ENCODE peak calls at places on chromosomes 13 and 19, in ten cellular contexts. U is foreskin fibroblast, M is mesendoderm, D is stomach, Y is cardiac muscle cell, C is GM06990, H is ascending aorta, P is upper lobe of left lung, S is choroid plexus epithelial cell, F is A549. N is an unnamed sample.

GRCh38 chr13:112203614-112204013 is 136.7 kb downstream of the SOX1 start:
- DNase-seq in U (no peak), M (no peak), D (no peak), Y (no peak), C (no peak), H (no peak), P (no peak), S (no peak), F (no peak), N (no peak)

GRCh38 chr19:35645680-35646511 is 2.2 kb upstream of the COX6B1 start:
- DNase-seq in U (no peak), M (peak), D (no peak), Y (no peak), C (no peak), H (no peak), P (no peak), S (no peak), F (no peak), N (no peak)

GRCh38 chr19:29415507-29415906 is 110.3 kb upstream of the VSTM2B start:
- DNase-seq in U (no peak), M (peak), D (no peak), Y (no peak), C (no peak), H (no peak), P (no peak), S (no peak), F (peak), N (no peak)

GRCh38 chr19:3360494-3361383 is 5.6 kb upstream of the NFIC start:
- DNase-seq in U (no peak), M (no peak), D (peak), Y (peak), C (peak), H (peak), P (peak), S (no peak), F (no peak), N (peak)

GRCh38 chr13:110819203-110820014 is 95.5 kb downstream of the ANKRD10 start:
- DNase-seq in U (peak), M (peak), D (peak), Y (peak), C (peak), H (peak), P (peak), S (peak), F (peak), N (peak)

GRCh38 chr19:32308436-32309077 is 36.9 kb upstream of the ZNF507 start:
- DNase-seq in U (no peak), M (no peak), D (no peak), Y (peak), C (no peak), H (no peak), P (no peak), S (peak), F (no peak), N (no peak)

GRCh38 chr13:45737571-45738002 is 35.5 kb downstream of the CBY2 start:
- DNase-seq in U (no peak), M (peak), D (no peak), Y (no peak), C (no peak), H (no peak), P (no peak), S (no peak), F (peak), N (peak)

GRCh38 chr19:34259367-34259865 is 5.1 kb downstream of the GARRE1 start:
- DNase-seq in U (no peak), M (no peak), D (no peak), Y (no peak), C (no peak), H (no peak), P (no peak), S (peak), F (no peak), N (no peak)

GRCh38 chr13:110258876-110259631 is 47.9 kb downstream of the COL4A1 start:
- DNase-seq in U (no peak), M (no peak), D (no peak), Y (no peak), C (no peak), H (peak), P (peak), S (no peak), F (no peak), N (no peak)

GRCh38 chr13:103694033-103694432 is 627.8 kb upstream of the SLC10A2 start:
- DNase-seq in U (no peak), M (peak), D (no peak), Y (no peak), C (no peak), H (no peak), P (no peak), S (peak), F (no peak), N (no peak)

GRCh38 chr19:44903602-44904425 is 1.8 kb upstream of the APOE start:
- DNase-seq in U (peak), M (peak), D (peak), Y (peak), C (peak), H (peak), P (peak), S (peak), F (peak), N (peak)

GRCh38 chr19:54650108-54650666 is 12.6 kb upstream of the LILRB4 start:
- DNase-seq in U (no peak), M (no peak), D (no peak), Y (no peak), C (no peak), H (no peak), P (no peak), S (no peak), F (no peak), N (no peak)

GRCh38 chr13:28466151-28466550 is 28.8 kb downstream of the FLT1 start:
- DNase-seq in U (no peak), M (no peak), D (no peak), Y (no peak), C (no peak), H (no peak), P (no peak), S (no peak), F (no peak), N (no peak)

GRCh38 chr13:85693889-85694511 is 105.2 kb downstream of the SLITRK6 start:
- DNase-seq in U (peak), M (peak), D (no peak), Y (peak), C (no peak), H (no peak), P (no peak), S (peak), F (peak), N (peak)

GRCh38 chr13:69948016-69948415 is 159.6 kb upstream of the ATXN8OS start:
- DNase-seq in U (no peak), M (no peak), D (no peak), Y (no peak), C (peak), H (no peak), P (no peak), S (no peak), F (no peak), N (no peak)

GRCh38 chr13:102948006-102948405 is 102.2 kb downstream of the ERCC5 start:
- DNase-seq in U (no peak), M (no peak), D (no peak), Y (peak), C (no peak), H (no peak), P (no peak), S (peak), F (no peak), N (no peak)

GRCh38 chr19:19448238-19448544 is 42.7 kb downstream of the GATAD2A start:
- DNase-seq in U (no peak), M (no peak), D (peak), Y (no peak), C (no peak), H (no peak), P (peak), S (no peak), F (no peak), N (no peak)

GRCh38 chr19:46115396-46116109 is 8.9 kb downstream of the IGFL3 start:
- DNase-seq in U (peak), M (no peak), D (no peak), Y (peak), C (no peak), H (no peak), P (no peak), S (peak), F (no peak), N (peak)

GRCh38 chr13:109779074-109779473 is 7.3 kb downstream of the IRS2 start:
- DNase-seq in U (no peak), M (no peak), D (no peak), Y (no peak), C (no peak), H (no peak), P (no peak), S (no peak), F (no peak), N (peak)

GRCh38 chr19:49497047-49497789 is 984 bp downstream of the RPS11 start:
- DNase-seq in U (peak), M (peak), D (peak), Y (peak), C (no peak), H (peak), P (no peak), S (peak), F (peak), N (peak)

GRCh38 chr13:113669231-113669870 is 2.3 kb downstream of the GRK1 start:
- DNase-seq in U (no peak), M (no peak), D (peak), Y (no peak), C (no peak), H (no peak), P (no peak), S (no peak), F (no peak), N (no peak)

GRCh38 chr19:47779524-47780214 is 1.2 kb downstream of the SELENOW start:
- DNase-seq in U (no peak), M (no peak), D (peak), Y (no peak), C (no peak), H (peak), P (no peak), S (no peak), F (no peak), N (no peak)

GRCh38 chr13:37736040-37736439 is 133.5 kb downstream of the TRPC4 start:
- DNase-seq in U (no peak), M (no peak), D (no peak), Y (no peak), C (no peak), H (no peak), P (no peak), S (peak), F (no peak), N (no peak)

GRCh38 chr13:39840201-39840600 is 184.7 kb downstream of the COG6 start:
- DNase-seq in U (no peak), M (no peak), D (no peak), Y (no peak), C (no peak), H (no peak), P (no peak), S (no peak), F (no peak), N (no peak)

GRCh38 chr19:38932425-38933179 is 1.9 kb downstream of the MRPS12 start:
- DNase-seq in U (no peak), M (peak), D (no peak), Y (peak), C (no peak), H (no peak), P (peak), S (peak), F (peak), N (peak)

GRCh38 chr13:24270639-24271131 is 38.7 kb upstream of the C1QTNF9 start:
- DNase-seq in U (peak), M (peak), D (peak), Y (peak), C (peak), H (peak), P (no peak), S (peak), F (peak), N (peak)

GRCh38 chr19:49340069-49340864 is 5.1 kb downstream of the CD37 start:
- DNase-seq in U (no peak), M (peak), D (peak), Y (peak), C (peak), H (peak), P (peak), S (peak), F (no peak), N (peak)

GRCh38 chr13:81987677-81988357 is 1646.9 kb upstream of the SPRY2 start:
- DNase-seq in U (no peak), M (peak), D (no peak), Y (no peak), C (no peak), H (no peak), P (no peak), S (no peak), F (no peak), N (no peak)

DNA sequence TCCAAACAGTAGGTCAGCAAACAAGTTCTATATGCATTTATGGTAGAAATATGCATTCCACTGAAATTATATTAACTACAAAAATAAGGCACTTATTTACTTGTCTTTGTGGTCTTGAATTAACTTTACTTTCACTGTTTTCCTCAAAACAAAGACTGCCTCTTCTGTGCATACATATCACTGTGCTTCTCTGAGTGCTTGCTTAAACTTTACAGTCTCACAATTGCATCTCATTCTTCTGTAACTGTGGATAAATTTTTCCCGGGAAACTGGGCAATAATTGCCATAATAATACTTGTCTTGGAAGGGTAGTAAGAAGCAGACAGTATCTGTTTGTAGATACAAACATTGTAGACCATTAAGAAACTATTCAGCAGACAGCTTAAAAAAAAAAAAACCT is 38.4 kb downstream of the EFNB2 start:
- DNase-seq in U (no peak), M (no peak), D (no peak), Y (no peak), C (no peak), H (no peak), P (no peak), S (no peak), F (no peak), N (no peak)
- H3K4me3 ChIP-seq in U (no peak), M (no peak), D (no peak), Y (no peak), C (no peak), H (no peak), P (no peak), S (no peak), F (no peak), N (no peak)

GRCh38 chr19:40466219-40467006 is at the start of gene SPTBN4:
- DNase-seq in U (no peak), M (no peak), D (no peak), Y (no peak), C (peak), H (no peak), P (no peak), S (no peak), F (no peak), N (no peak)

GRCh38 chr19:40465781-40466218 is 255 bp upstream of the BLVRB start:
- DNase-seq in U (peak), M (peak), D (peak), Y (peak), C (peak), H (peak), P (peak), S (peak), F (peak), N (peak)

GRCh38 chr19:40465025-40465780 is at the start of gene BLVRB:
- DNase-seq in U (peak), M (no peak), D (no peak), Y (peak), C (no peak), H (no peak), P (no peak), S (peak), F (peak), N (peak)

GRCh38 chr19:40461669-40462221 is 3.8 kb downstream of the BLVRB start:
- DNase-seq in U (no peak), M (no peak), D (no peak), Y (no peak), C (peak), H (peak), P (no peak), S (no peak), F (peak), N (peak)

DNA sequence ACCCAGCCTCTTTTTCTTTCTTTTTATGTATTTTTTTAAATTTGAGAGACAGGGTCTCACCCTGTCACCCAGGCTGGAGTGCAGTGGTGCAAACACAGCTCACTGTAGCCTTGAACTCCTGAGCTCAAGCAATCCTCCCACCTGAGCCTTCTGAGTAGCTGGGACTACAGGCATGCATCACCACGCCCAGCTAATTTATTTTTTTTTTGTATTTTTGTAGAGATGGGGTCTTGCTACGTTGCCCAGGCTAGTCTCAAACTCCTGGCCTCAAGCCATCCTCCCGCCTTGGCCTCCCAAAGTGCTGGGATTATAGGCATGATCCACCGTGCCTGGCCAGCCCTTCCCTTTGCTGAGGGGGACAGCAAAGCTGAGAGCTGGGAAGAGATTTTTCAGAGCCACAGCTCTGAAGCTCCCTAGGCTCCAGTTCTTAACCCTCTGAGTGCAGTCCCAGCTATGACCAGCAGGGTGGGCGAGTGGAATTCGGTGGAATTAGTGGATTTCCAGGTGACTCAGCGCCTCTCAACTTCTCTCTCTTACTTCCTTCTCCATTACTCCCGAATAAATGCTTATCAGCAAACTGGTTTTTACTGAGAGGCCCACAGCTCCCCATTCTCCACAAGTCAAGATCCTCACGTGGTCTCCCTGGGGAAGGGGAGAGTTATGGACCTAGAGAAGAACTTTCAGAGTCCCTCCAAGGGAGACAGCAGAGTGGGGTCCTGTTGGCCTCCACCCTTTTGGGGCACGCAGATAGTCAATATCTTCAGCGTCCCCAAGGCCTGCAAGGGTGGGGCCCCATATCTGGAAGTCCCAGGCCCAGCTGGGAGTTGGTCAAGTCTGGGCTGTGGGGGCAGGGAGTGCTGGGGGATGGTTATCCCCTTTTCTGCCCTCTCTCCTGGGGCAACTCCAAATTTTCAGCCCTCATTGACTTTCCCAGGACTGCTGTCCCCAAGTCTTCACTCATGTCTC is 1.2 kb downstream of the BLVRB start:
- DNase-seq in U (peak), M (peak), D (peak), Y (peak), C (no peak), H (peak), P (no peak), S (peak), F (peak), N (peak)
- H3K4me3 ChIP-seq in U (peak), M (no peak), D (peak), Y (no peak), C (peak), H (peak), P (peak), S (peak), F (peak), N (peak)

GRCh38 chr13:50643055-50643454 is 200.4 kb downstream of the DLEU7 start:
- DNase-seq in U (no peak), M (no peak), D (no peak), Y (no peak), C (no peak), H (no peak), P (no peak), S (no peak), F (no peak), N (peak)
- H3K4me3 ChIP-seq in U (no peak), M (no peak), D (no peak), Y (no peak), C (no peak), H (no peak), P (no peak), S (no peak), F (no peak), N (no peak)

DNA sequence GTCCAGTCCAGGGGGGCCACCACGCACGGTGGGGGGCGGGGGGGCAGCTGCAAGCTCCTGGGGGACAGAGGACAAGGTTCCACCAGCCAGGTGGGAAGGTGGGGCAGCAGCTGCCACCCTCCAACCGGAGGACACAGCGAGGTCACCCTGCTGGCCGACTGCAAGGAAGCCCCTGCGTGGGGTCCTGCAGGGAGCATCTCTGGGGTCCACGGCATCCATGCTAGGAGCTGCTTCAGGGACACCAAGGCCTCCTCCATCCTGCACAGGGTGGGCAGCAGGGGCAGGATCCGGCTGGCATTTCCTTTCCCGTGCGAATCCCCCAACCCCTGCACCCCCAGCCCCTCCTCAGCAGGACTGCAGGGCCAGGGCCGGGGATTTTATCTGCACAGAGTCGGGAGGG is 8.3 kb upstream of the KLF16 start:
- DNase-seq in U (no peak), M (no peak), D (no peak), Y (no peak), C (no peak), H (no peak), P (no peak), S (no peak), F (no peak), N (no peak)
- H3K4me3 ChIP-seq in U (no peak), M (no peak), D (no peak), Y (no peak), C (no peak), H (no peak), P (no peak), S (no peak), F (no peak), N (no peak)

GRCh38 chr13:35855531-35856019 is 275.6 kb downstream of the DCLK1 start:
- DNase-seq in U (no peak), M (peak), D (no peak), Y (no peak), C (no peak), H (no peak), P (no peak), S (no peak), F (peak), N (no peak)

GRCh38 chr13:35857769-35858168 is 273.4 kb downstream of the DCLK1 start:
- DNase-seq in U (no peak), M (peak), D (no peak), Y (peak), C (no peak), H (no peak), P (no peak), S (peak), F (no peak), N (no peak)

GRCh38 chr13:35856084-35856483 is 275.1 kb downstream of the DCLK1 start:
- DNase-seq in U (no peak), M (peak), D (no peak), Y (no peak), C (no peak), H (no peak), P (no peak), S (no peak), F (no peak), N (no peak)

GRCh38 chr13:35858665-35859064 is 272.5 kb downstream of the DCLK1 start:
- DNase-seq in U (no peak), M (no peak), D (no peak), Y (no peak), C (no peak), H (no peak), P (no peak), S (peak), F (no peak), N (no peak)

DNA sequence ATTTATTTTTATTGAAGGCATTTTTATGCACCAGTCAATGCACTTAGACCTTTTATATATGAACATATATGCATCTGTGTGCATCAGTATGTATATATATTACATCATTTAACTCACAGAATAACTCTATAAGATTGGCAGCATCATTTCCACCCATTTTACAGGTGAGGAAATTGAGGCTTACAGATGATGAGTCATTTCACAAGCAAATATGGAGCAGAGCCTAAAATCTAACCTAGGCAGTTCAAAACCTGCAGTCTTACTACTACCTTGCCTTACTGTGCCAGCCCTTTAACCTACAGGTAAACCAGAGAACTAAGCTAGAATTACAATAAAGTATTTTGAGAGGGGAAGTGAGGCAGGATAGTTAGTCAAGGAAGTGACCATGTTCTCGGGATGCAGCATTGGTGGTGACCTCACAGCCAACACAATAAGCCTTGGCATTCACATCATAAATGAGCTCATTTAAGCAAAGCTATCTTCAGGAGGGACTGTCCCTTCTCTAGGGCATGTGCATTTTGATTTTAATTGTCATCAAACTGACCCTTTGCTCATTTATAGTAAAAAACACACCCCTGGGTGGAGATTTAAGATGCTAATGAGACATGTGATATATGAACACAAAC is 274.3 kb downstream of the DCLK1 start:
- DNase-seq in U (no peak), M (peak), D (no peak), Y (no peak), C (no peak), H (no peak), P (no peak), S (no peak), F (no peak), N (no peak)
- H3K4me3 ChIP-seq in U (no peak), M (no peak), D (no peak), Y (no peak), C (no peak), H (no peak), P (no peak), S (no peak), F (no peak), N (no peak)

N was measured in NB4.